ENCODE peak calls at places on chromosomes 16 and 17, in four cellular contexts. One of them, this sample, is unnamed.

GRCh38 chr16:2035431-2036199 is 8.9 kb downstream of the NHERF2 start:
- DNase-seq in stimulated activated CD4-positive, alpha-beta T cell treated with anti-CD3 and anti-CD28 coated beads, Interleukin-4, amount 100 ng/mL, for 1 hour: no peak
- DNase-seq in endothelial cell: no peak
- DNase-seq in stimulated activated effector memory CD8-positive, alpha-beta T cell treated with anti-CD3 and anti-CD28 coated beads, Interleukin-12 subunit alpha, Interleukin-12 subunit beta, amount 100 ng/mL, for 72 hours: no peak
- DNase-seq in this sample: no peak

GRCh38 chr17:37413875-37414519 is 7.3 kb downstream of the TADA2A start:
- DNase-seq in endothelial cell: no peak
- DNase-seq in stimulated activated effector memory CD8-positive, alpha-beta T cell treated with anti-CD3 and anti-CD28 coated beads, Interleukin-12 subunit alpha, Interleukin-12 subunit beta, amount 100 ng/mL, for 72 hours: no peak
- DNase-seq in stimulated activated CD4-positive, alpha-beta T cell treated with anti-CD3 and anti-CD28 coated beads, Interleukin-4, amount 100 ng/mL, for 1 hour: no peak
- DNase-seq in this sample: no peak

GRCh38 chr16:55437627-55438026 is 41.4 kb upstream of the MMP2 start:
- DNase-seq in stimulated activated CD4-positive, alpha-beta T cell treated with anti-CD3 and anti-CD28 coated beads, Interleukin-4, amount 100 ng/mL, for 1 hour: no peak
- DNase-seq in endothelial cell: no peak
- DNase-seq in stimulated activated effector memory CD8-positive, alpha-beta T cell treated with anti-CD3 and anti-CD28 coated beads, Interleukin-12 subunit alpha, Interleukin-12 subunit beta, amount 100 ng/mL, for 72 hours: no peak
- DNase-seq in this sample: no peak

GRCh38 chr17:63364387-63364786 is 81.7 kb downstream of the CYB561 start:
- DNase-seq in endothelial cell: no peak
- DNase-seq in stimulated activated effector memory CD8-positive, alpha-beta T cell treated with anti-CD3 and anti-CD28 coated beads, Interleukin-12 subunit alpha, Interleukin-12 subunit beta, amount 100 ng/mL, for 72 hours: no peak
- DNase-seq in stimulated activated CD4-positive, alpha-beta T cell treated with anti-CD3 and anti-CD28 coated beads, Interleukin-4, amount 100 ng/mL, for 1 hour: no peak
- DNase-seq in this sample: no peak

GRCh38 chr17:50660042-50660886 is 25.6 kb downstream of the ABCC3 start:
- DNase-seq in stimulated activated CD4-positive, alpha-beta T cell treated with anti-CD3 and anti-CD28 coated beads, Interleukin-4, amount 100 ng/mL, for 1 hour: no peak
- DNase-seq in stimulated activated effector memory CD8-positive, alpha-beta T cell treated with anti-CD3 and anti-CD28 coated beads, Interleukin-12 subunit alpha, Interleukin-12 subunit beta, amount 100 ng/mL, for 72 hours: no peak
- DNase-seq in endothelial cell: no peak
- DNase-seq in this sample: no peak

GRCh38 chr17:14301761-14302401 is 1.0 kb downstream of the HS3ST3B1 start:
- DNase-seq in endothelial cell: peak; percentile 36
- DNase-seq in stimulated activated effector memory CD8-positive, alpha-beta T cell treated with anti-CD3 and anti-CD28 coated beads, Interleukin-12 subunit alpha, Interleukin-12 subunit beta, amount 100 ng/mL, for 72 hours: peak; percentile 50
- DNase-seq in stimulated activated CD4-positive, alpha-beta T cell treated with anti-CD3 and anti-CD28 coated beads, Interleukin-4, amount 100 ng/mL, for 1 hour: peak; percentile 62
- DNase-seq in this sample: peak; percentile 75

GRCh38 chr17:12659500-12659899 is 6.2 kb upstream of the MYOCD start:
- DNase-seq in endothelial cell: no peak
- DNase-seq in stimulated activated CD4-positive, alpha-beta T cell treated with anti-CD3 and anti-CD28 coated beads, Interleukin-4, amount 100 ng/mL, for 1 hour: no peak
- DNase-seq in stimulated activated effector memory CD8-positive, alpha-beta T cell treated with anti-CD3 and anti-CD28 coated beads, Interleukin-12 subunit alpha, Interleukin-12 subunit beta, amount 100 ng/mL, for 72 hours: no peak
- DNase-seq in this sample: no peak

GRCh38 chr17:81234940-81235821 is 3.7 kb downstream of the TEPSIN start:
- DNase-seq in endothelial cell: no peak
- DNase-seq in stimulated activated effector memory CD8-positive, alpha-beta T cell treated with anti-CD3 and anti-CD28 coated beads, Interleukin-12 subunit alpha, Interleukin-12 subunit beta, amount 100 ng/mL, for 72 hours: no peak
- DNase-seq in stimulated activated CD4-positive, alpha-beta T cell treated with anti-CD3 and anti-CD28 coated beads, Interleukin-4, amount 100 ng/mL, for 1 hour: no peak
- DNase-seq in this sample: no peak

GRCh38 chr16:57802635-57803412 is 533 bp upstream of the KIFC3 start:
- DNase-seq in endothelial cell: no peak
- DNase-seq in stimulated activated CD4-positive, alpha-beta T cell treated with anti-CD3 and anti-CD28 coated beads, Interleukin-4, amount 100 ng/mL, for 1 hour: no peak
- DNase-seq in stimulated activated effector memory CD8-positive, alpha-beta T cell treated with anti-CD3 and anti-CD28 coated beads, Interleukin-12 subunit alpha, Interleukin-12 subunit beta, amount 100 ng/mL, for 72 hours: no peak
- DNase-seq in this sample: peak; percentile 64

GRCh38 chr17:10556301-10557005 is 7.0 kb upstream of the MYH2 start:
- DNase-seq in stimulated activated effector memory CD8-positive, alpha-beta T cell treated with anti-CD3 and anti-CD28 coated beads, Interleukin-12 subunit alpha, Interleukin-12 subunit beta, amount 100 ng/mL, for 72 hours: no peak
- DNase-seq in endothelial cell: no peak
- DNase-seq in stimulated activated CD4-positive, alpha-beta T cell treated with anti-CD3 and anti-CD28 coated beads, Interleukin-4, amount 100 ng/mL, for 1 hour: no peak
- DNase-seq in this sample: no peak

GRCh38 chr17:29620271-29620670 is 2.4 kb downstream of the CORO6 start:
- DNase-seq in endothelial cell: no peak
- DNase-seq in stimulated activated CD4-positive, alpha-beta T cell treated with anti-CD3 and anti-CD28 coated beads, Interleukin-4, amount 100 ng/mL, for 1 hour: no peak
- DNase-seq in stimulated activated effector memory CD8-positive, alpha-beta T cell treated with anti-CD3 and anti-CD28 coated beads, Interleukin-12 subunit alpha, Interleukin-12 subunit beta, amount 100 ng/mL, for 72 hours: no peak
- DNase-seq in this sample: no peak

GRCh38 chr16:57258226-57258909 is 13.3 kb downstream of the ARL2BP start:
- DNase-seq in stimulated activated effector memory CD8-positive, alpha-beta T cell treated with anti-CD3 and anti-CD28 coated beads, Interleukin-12 subunit alpha, Interleukin-12 subunit beta, amount 100 ng/mL, for 72 hours: no peak
- DNase-seq in stimulated activated CD4-positive, alpha-beta T cell treated with anti-CD3 and anti-CD28 coated beads, Interleukin-4, amount 100 ng/mL, for 1 hour: no peak
- DNase-seq in endothelial cell: no peak
- DNase-seq in this sample: no peak

GRCh38 chr16:995087-995486 is 13.5 kb downstream of the SOX8 start:
- DNase-seq in stimulated activated CD4-positive, alpha-beta T cell treated with anti-CD3 and anti-CD28 coated beads, Interleukin-4, amount 100 ng/mL, for 1 hour: no peak
- DNase-seq in stimulated activated effector memory CD8-positive, alpha-beta T cell treated with anti-CD3 and anti-CD28 coated beads, Interleukin-12 subunit alpha, Interleukin-12 subunit beta, amount 100 ng/mL, for 72 hours: no peak
- DNase-seq in endothelial cell: no peak
- DNase-seq in this sample: no peak

This sample was measured in ecto neural progenitor cell.